ENCODE peak calls at places on chromosomes 12 and 14, in six cellular contexts. One of them, this sample, is unnamed.

GRCh38 chr14:23095196-23096108 is at the start of gene C14orf119:
- DNase-seq in HTR-8/SVneo: peak; percentile 92
- DNase-seq in D341Med: peak; percentile 96
- DNase-seq in right lobe of liver: no peak
- DNase-seq in left colon: peak; percentile 100
- DNase-seq in NCI-H460: peak; percentile 100
- DNase-seq in this sample: no peak

GRCh38 chr12:24227550-24227949 is 278.1 kb upstream of the SOX5 start:
- DNase-seq in HTR-8/SVneo: no peak
- DNase-seq in NCI-H460: no peak
- DNase-seq in right lobe of liver: no peak
- DNase-seq in left colon: no peak
- DNase-seq in D341Med: no peak
- DNase-seq in this sample: no peak

GRCh38 chr14:27686137-27686536 is 1080.5 kb upstream of the FOXG1 start:
- DNase-seq in HTR-8/SVneo: no peak
- DNase-seq in right lobe of liver: no peak
- DNase-seq in D341Med: no peak
- DNase-seq in NCI-H460: no peak
- DNase-seq in left colon: no peak
- DNase-seq in this sample: no peak

GRCh38 chr12:42761601-42762350 is 172.2 kb upstream of the PRICKLE1 start:
- DNase-seq in right lobe of liver: no peak
- DNase-seq in D341Med: no peak
- DNase-seq in NCI-H460: no peak
- DNase-seq in left colon: no peak
- DNase-seq in HTR-8/SVneo: no peak
- DNase-seq in this sample: no peak

GRCh38 chr12:131827961-131828534 is at the start of gene MMP17:
- DNase-seq in NCI-H460: peak; percentile 60
- DNase-seq in D341Med: peak; percentile 90
- DNase-seq in right lobe of liver: no peak
- DNase-seq in HTR-8/SVneo: no peak
- DNase-seq in left colon: peak; percentile 46
- DNase-seq in this sample: no peak

GRCh38 chr14:96578619-96579018 is 76.4 kb downstream of the PAPOLA start:
- DNase-seq in left colon: no peak
- DNase-seq in right lobe of liver: no peak
- DNase-seq in HTR-8/SVneo: no peak
- DNase-seq in NCI-H460: no peak
- DNase-seq in D341Med: no peak
- DNase-seq in this sample: no peak

GRCh38 chr14:85125331-85125730 is 404.6 kb upstream of the FLRT2 start:
- DNase-seq in right lobe of liver: no peak
- DNase-seq in D341Med: no peak
- DNase-seq in NCI-H460: no peak
- DNase-seq in HTR-8/SVneo: no peak
- DNase-seq in left colon: no peak
- DNase-seq in this sample: no peak

GRCh38 chr14:39230416-39230815 is 3.3 kb upstream of the MIA2 start:
- DNase-seq in HTR-8/SVneo: no peak
- DNase-seq in left colon: no peak
- DNase-seq in D341Med: no peak
- DNase-seq in right lobe of liver: no peak
- DNase-seq in NCI-H460: no peak
- DNase-seq in this sample: no peak

GRCh38 chr12:79058342-79058741 is 193.8 kb downstream of the SYT1 start:
- DNase-seq in right lobe of liver: no peak
- DNase-seq in HTR-8/SVneo: peak; percentile 1
- DNase-seq in D341Med: no peak
- DNase-seq in left colon: no peak
- DNase-seq in NCI-H460: no peak
- DNase-seq in this sample: no peak

GRCh38 chr12:12934556-12934955 is 17.4 kb downstream of the GPRC5D start:
- DNase-seq in left colon: no peak
- DNase-seq in right lobe of liver: no peak
- DNase-seq in NCI-H460: no peak
- DNase-seq in HTR-8/SVneo: no peak
- DNase-seq in D341Med: no peak
- DNase-seq in this sample: no peak

GRCh38 chr14:93013368-93013719 is 90.4 kb downstream of the CHGA start:
- DNase-seq in NCI-H460: no peak
- DNase-seq in left colon: no peak
- DNase-seq in HTR-8/SVneo: no peak
- DNase-seq in D341Med: peak; percentile 64
- DNase-seq in right lobe of liver: no peak
- DNase-seq in this sample: no peak

GRCh38 chr14:102474934-102475333 is 34.6 kb downstream of the ANKRD9 start:
- DNase-seq in D341Med: no peak
- DNase-seq in right lobe of liver: no peak
- DNase-seq in left colon: peak; percentile 61
- DNase-seq in HTR-8/SVneo: no peak
- DNase-seq in NCI-H460: no peak
- DNase-seq in this sample: no peak

GRCh38 chr12:79706156-79706555 is 15.4 kb upstream of the PAWR start:
- DNase-seq in NCI-H460: no peak
- DNase-seq in HTR-8/SVneo: no peak
- DNase-seq in left colon: no peak
- DNase-seq in D341Med: no peak
- DNase-seq in right lobe of liver: no peak
- DNase-seq in this sample: no peak

GRCh38 chr12:43095669-43096068 is 456.3 kb downstream of the ADAMTS20 start:
- DNase-seq in HTR-8/SVneo: no peak
- DNase-seq in D341Med: no peak
- DNase-seq in NCI-H460: no peak
- DNase-seq in right lobe of liver: no peak
- DNase-seq in left colon: no peak
- DNase-seq in this sample: no peak

GRCh38 chr12:13436696-13437391 is 240.3 kb downstream of the EMP1 start:
- DNase-seq in left colon: no peak
- DNase-seq in right lobe of liver: no peak
- DNase-seq in HTR-8/SVneo: no peak
- DNase-seq in D341Med: no peak
- DNase-seq in NCI-H460: no peak
- DNase-seq in this sample: no peak

GRCh38 chr14:95434161-95434560 is 82.3 kb downstream of the SYNE3 start:
- DNase-seq in NCI-H460: no peak
- DNase-seq in HTR-8/SVneo: no peak
- DNase-seq in right lobe of liver: peak; percentile 80
- DNase-seq in D341Med: no peak
- DNase-seq in left colon: no peak
- DNase-seq in this sample: no peak

GRCh38 chr14:76311410-76311758 is 64.6 kb upstream of the ESRRB start:
- DNase-seq in right lobe of liver: no peak
- DNase-seq in left colon: no peak
- DNase-seq in D341Med: no peak
- DNase-seq in HTR-8/SVneo: no peak
- DNase-seq in NCI-H460: no peak
- DNase-seq in this sample: no peak

GRCh38 chr12:125852116-125852515 is 786.9 kb downstream of the AACS start:
- DNase-seq in right lobe of liver: no peak
- DNase-seq in D341Med: no peak
- DNase-seq in left colon: no peak
- DNase-seq in HTR-8/SVneo: no peak
- DNase-seq in NCI-H460: no peak
- DNase-seq in this sample: no peak

GRCh38 chr12:15644700-15645099 is 144.5 kb downstream of the EPS8 start:
- DNase-seq in HTR-8/SVneo: no peak
- DNase-seq in NCI-H460: no peak
- DNase-seq in left colon: no peak
- DNase-seq in D341Med: no peak
- DNase-seq in right lobe of liver: no peak
- DNase-seq in this sample: no peak

GRCh38 chr12:99454539-99455172 is 192.9 kb upstream of the GARIN6 start:
- DNase-seq in HTR-8/SVneo: no peak
- DNase-seq in D341Med: no peak
- DNase-seq in right lobe of liver: no peak
- DNase-seq in left colon: no peak
- DNase-seq in NCI-H460: no peak
- DNase-seq in this sample: no peak

GRCh38 chr14:50333010-50333409 is 20.9 kb downstream of the DMAC2L start:
- DNase-seq in NCI-H460: no peak
- DNase-seq in D341Med: no peak
- DNase-seq in left colon: no peak
- DNase-seq in right lobe of liver: no peak
- DNase-seq in HTR-8/SVneo: no peak
- DNase-seq in this sample: no peak

GRCh38 chr14:103491691-103492090 is 30.9 kb downstream of the CKB start:
- DNase-seq in left colon: no peak
- DNase-seq in D341Med: no peak
- DNase-seq in NCI-H460: no peak
- DNase-seq in right lobe of liver: no peak
- DNase-seq in HTR-8/SVneo: no peak
- DNase-seq in this sample: no peak

GRCh38 chr12:88958153-88958552 is 377.9 kb upstream of the KITLG start:
- DNase-seq in HTR-8/SVneo: no peak
- DNase-seq in right lobe of liver: no peak
- DNase-seq in left colon: no peak
- DNase-seq in NCI-H460: no peak
- DNase-seq in D341Med: no peak
- DNase-seq in this sample: no peak

GRCh38 chr12:75087656-75088055 is 122.0 kb downstream of the KCNC2 start:
- DNase-seq in D341Med: peak; percentile 33
- DNase-seq in NCI-H460: no peak
- DNase-seq in HTR-8/SVneo: no peak
- DNase-seq in left colon: no peak
- DNase-seq in right lobe of liver: no peak
- DNase-seq in this sample: no peak

GRCh38 chr12:2692156-2692555 is 102.6 kb upstream of the FKBP4 start:
- DNase-seq in D341Med: no peak
- DNase-seq in HTR-8/SVneo: no peak
- DNase-seq in right lobe of liver: no peak
- DNase-seq in NCI-H460: no peak
- DNase-seq in left colon: no peak
- DNase-seq in this sample: no peak

GRCh38 chr12:106246891-106247730 is 709 bp downstream of the CKAP4 start:
- DNase-seq in NCI-H460: no peak
- DNase-seq in right lobe of liver: peak; percentile 82
- DNase-seq in HTR-8/SVneo: peak; percentile 42
- DNase-seq in D341Med: peak; percentile 79
- DNase-seq in left colon: peak; percentile 73
- DNase-seq in this sample: no peak

GRCh38 chr14:51024377-51024776 is 70.5 kb downstream of the TRIM9 start:
- DNase-seq in left colon: no peak
- DNase-seq in HTR-8/SVneo: no peak
- DNase-seq in right lobe of liver: no peak
- DNase-seq in NCI-H460: no peak
- DNase-seq in D341Med: no peak
- DNase-seq in this sample: no peak

GRCh38 chr12:103947871-103948555 is 17.7 kb upstream of the TDG start:
- DNase-seq in right lobe of liver: no peak
- DNase-seq in left colon: no peak
- DNase-seq in HTR-8/SVneo: no peak
- DNase-seq in D341Med: no peak
- DNase-seq in NCI-H460: no peak
- DNase-seq in this sample: no peak

GRCh38 chr14:26597136-26598080 is at the start of gene NOVA1:
- DNase-seq in HTR-8/SVneo: peak; percentile 23
- DNase-seq in right lobe of liver: peak; percentile 52
- DNase-seq in D341Med: peak; percentile 47
- DNase-seq in left colon: peak; percentile 15
- DNase-seq in NCI-H460: no peak
- DNase-seq in this sample: no peak

GRCh38 chr12:53599579-53599978 is 26.6 kb downstream of the ATF7 start:
- DNase-seq in left colon: no peak
- DNase-seq in D341Med: no peak
- DNase-seq in NCI-H460: no peak
- DNase-seq in right lobe of liver: no peak
- DNase-seq in HTR-8/SVneo: no peak
- DNase-seq in this sample: no peak

GRCh38 chr12:84807249-84807648 is 105.3 kb downstream of the SLC6A15 start:
- DNase-seq in left colon: no peak
- DNase-seq in NCI-H460: no peak
- DNase-seq in D341Med: no peak
- DNase-seq in right lobe of liver: no peak
- DNase-seq in HTR-8/SVneo: no peak
- DNase-seq in this sample: no peak

GRCh38 chr14:63478024-63478423 is 65.2 kb downstream of the PPP2R5E start:
- DNase-seq in D341Med: no peak
- DNase-seq in right lobe of liver: no peak
- DNase-seq in left colon: no peak
- DNase-seq in NCI-H460: no peak
- DNase-seq in HTR-8/SVneo: no peak
- DNase-seq in this sample: no peak

GRCh38 chr12:79706676-79707075 is 15.9 kb upstream of the PAWR start:
- DNase-seq in HTR-8/SVneo: no peak
- DNase-seq in NCI-H460: no peak
- DNase-seq in right lobe of liver: no peak
- DNase-seq in D341Med: no peak
- DNase-seq in left colon: no peak
- DNase-seq in this sample: no peak

GRCh38 chr12:77161944-77162343 is 96.6 kb upstream of the E2F7 start:
- DNase-seq in D341Med: peak; percentile 73
- DNase-seq in right lobe of liver: no peak
- DNase-seq in left colon: no peak
- DNase-seq in NCI-H460: no peak
- DNase-seq in HTR-8/SVneo: no peak
- DNase-seq in this sample: no peak